ENCODE peak calls at places on chromosome 15, in four cellular contexts. B, I, R and G are unnamed samples.

GRCh38 chr15:22927761-22928160 is 52.4 kb downstream of the CYFIP1 start:
- DNase-seq in B (no peak), I (no peak), R (no peak), G (no peak)

GRCh38 chr15:60585743-60586708 is 107.1 kb upstream of the ICE2 start:
- DNase-seq in B (no peak), I (peak), R (peak), G (peak)

GRCh38 chr15:92097473-92098178 is 244.1 kb downstream of the SLCO3A1 start:
- DNase-seq in B (no peak), I (peak), R (peak), G (peak)

GRCh38 chr15:88725305-88726220 is 77.7 kb upstream of the ACAN start:
- DNase-seq in B (no peak), I (no peak), R (no peak), G (no peak)

GRCh38 chr15:41503669-41504010 is 10.0 kb downstream of the ITPKA start:
- DNase-seq in B (no peak), I (no peak), R (no peak), G (no peak)

GRCh38 chr15:31328425-31328998 is 1.9 kb downstream of the KLF13 start:
- DNase-seq in B (no peak), I (peak), R (peak), G (no peak)

GRCh38 chr15:42091753-42092665 is 2.4 kb downstream of the PLA2G4D start:
- DNase-seq in B (no peak), I (no peak), R (no peak), G (no peak)

GRCh38 chr15:100849021-100849831 is 30.4 kb upstream of the ALDH1A3 start:
- DNase-seq in B (peak), I (peak), R (peak), G (no peak)

GRCh38 chr15:49383266-49383665 is 39.8 kb upstream of the FGF7 start:
- DNase-seq in B (peak), I (no peak), R (no peak), G (peak)

GRCh38 chr15:39495871-39496459 is 84.9 kb upstream of the THBS1 start:
- DNase-seq in B (no peak), I (no peak), R (no peak), G (no peak)

GRCh38 chr15:98648654-98649537 is 557 bp downstream of the IGF1R start:
- DNase-seq in B (no peak), I (peak), R (no peak), G (no peak)

DNA sequence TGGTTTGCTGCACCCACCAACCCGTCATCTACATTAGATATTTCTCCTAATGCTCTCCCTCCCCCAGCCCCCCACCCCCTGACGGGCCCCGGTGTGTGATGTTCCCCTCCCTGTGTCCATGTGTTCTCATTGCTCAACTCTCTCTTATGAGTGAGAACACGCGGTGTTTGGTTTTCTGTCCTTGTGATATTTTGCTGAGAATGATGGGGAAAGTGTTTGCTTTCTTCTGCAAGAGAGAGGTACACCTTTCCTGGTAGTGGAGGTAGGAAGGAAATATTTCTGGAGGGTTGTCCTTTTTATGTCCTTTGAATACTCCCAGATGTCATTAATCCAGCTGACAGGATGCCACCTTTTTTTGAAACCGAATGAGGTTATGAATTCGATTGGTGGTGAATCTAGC is 10.5 kb upstream of the SLC28A1 start:
- DNase-seq in B (no peak), I (no peak), R (no peak), G (no peak)
- TF ChIP-seq CTCF in B (no peak), I (no peak), R (no peak), G (no peak)

GRCh38 chr15:84886211-84886983 is 1.9 kb downstream of the SLC28A1 start:
- DNase-seq in B (no peak), I (no peak), R (no peak), G (no peak)
- TF ChIP-seq CTCF in B (no peak), I (no peak), R (no peak), G (no peak)

GRCh38 chr15:64841258-64842098 is at the start of gene PLEKHO2:
- DNase-seq in B (peak), I (peak), R (peak), G (peak)

GRCh38 chr15:64842099-64842940 is 605 bp downstream of the PLEKHO2 start:
- DNase-seq in B (no peak), I (peak), R (peak), G (no peak)

GRCh38 chr15:64843996-64844395 is 2.3 kb downstream of the PLEKHO2 start:
- DNase-seq in B (no peak), I (no peak), R (no peak), G (no peak)

GRCh38 chr15:64844576-64845140 is 2.9 kb downstream of the PLEKHO2 start:
- DNase-seq in B (no peak), I (peak), R (no peak), G (no peak)

DNA sequence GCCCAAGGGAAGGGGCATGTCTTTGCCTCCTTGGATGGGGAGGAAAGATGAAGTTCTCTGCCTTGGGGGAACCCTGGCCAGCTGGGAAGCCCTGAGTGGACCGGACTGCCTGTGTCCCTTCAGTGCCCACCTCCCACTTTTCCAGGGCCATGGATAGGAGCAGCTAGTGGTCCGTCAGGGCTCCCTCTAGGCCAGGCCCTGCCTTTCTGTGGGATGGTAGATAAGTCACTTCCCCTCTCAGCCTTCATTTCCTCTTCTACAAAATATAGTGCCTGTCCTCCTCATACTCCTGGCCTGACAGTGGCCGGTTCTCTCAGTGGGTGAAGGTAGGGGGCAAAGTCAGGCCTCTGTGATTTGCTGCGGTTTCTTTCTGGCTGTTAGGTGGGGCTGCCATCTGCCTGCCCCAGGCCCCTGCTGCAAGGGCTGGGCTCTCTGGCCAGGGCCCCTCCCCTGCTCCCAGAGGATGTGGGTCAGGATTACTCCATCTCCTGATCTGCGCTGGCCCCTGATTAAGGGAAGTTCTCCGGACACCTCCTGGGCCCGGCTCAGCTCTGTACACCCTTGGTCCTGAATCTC is 1.4 kb downstream of the PLEKHO2 start:
- DNase-seq in B (no peak), I (no peak), R (peak), G (no peak)
- TF ChIP-seq CTCF in B (no peak), I (no peak), R (peak), G (no peak)

DNA sequence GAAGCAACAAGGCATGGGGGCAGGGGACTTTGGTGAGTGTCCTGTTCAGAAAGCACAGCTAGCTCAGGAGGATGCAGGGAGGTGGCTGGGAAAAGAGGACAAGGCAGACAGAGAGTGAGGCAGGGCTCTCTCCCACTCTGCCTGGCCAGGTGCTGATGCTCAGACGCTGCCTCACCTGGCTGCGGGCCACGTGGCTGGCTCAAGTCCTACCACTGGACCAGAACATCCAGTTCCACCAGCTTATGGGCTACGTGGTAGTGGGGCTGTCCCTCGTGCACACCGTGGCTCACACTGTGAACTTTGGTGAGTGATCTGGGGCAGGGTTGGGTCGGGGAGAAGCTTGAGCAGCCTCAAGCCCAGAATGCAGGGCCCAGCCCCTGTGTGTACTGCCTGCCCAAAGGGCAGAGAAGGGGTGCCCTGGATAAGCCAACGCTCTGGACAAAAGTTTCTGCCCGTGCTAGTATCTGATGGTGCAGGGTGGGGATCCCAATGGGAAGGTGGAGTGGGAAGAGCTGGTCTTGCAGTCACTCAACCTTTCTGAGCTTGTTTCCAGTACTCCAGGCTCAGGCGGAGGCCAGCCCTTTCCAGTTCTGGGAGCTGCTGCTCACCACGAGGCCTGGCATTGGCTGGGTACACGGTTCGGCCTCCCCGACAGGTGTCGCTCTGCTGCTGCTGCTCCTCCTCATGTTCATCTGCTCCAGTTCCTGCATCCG is 20.9 kb downstream of the NOX5 start:
- DNase-seq in B (no peak), I (no peak), R (no peak), G (no peak)
- TF ChIP-seq CTCF in B (no peak), I (no peak), R (peak), G (peak)

GRCh38 chr15:29934251-29934650 is 112.0 kb upstream of the TJP1 start:
- DNase-seq in B (no peak), I (no peak), R (peak), G (no peak)

GRCh38 chr15:29933043-29933442 is 110.8 kb upstream of the TJP1 start:
- DNase-seq in B (no peak), I (no peak), R (no peak), G (no peak)

GRCh38 chr15:29936353-29937049 is 114.2 kb upstream of the TJP1 start:
- DNase-seq in B (no peak), I (no peak), R (no peak), G (no peak)

GRCh38 chr15:29937956-29938355 is 115.7 kb upstream of the TJP1 start:
- DNase-seq in B (no peak), I (no peak), R (no peak), G (no peak)

GRCh38 chr15:29935296-29936020 is 113.2 kb upstream of the TJP1 start:
- DNase-seq in B (no peak), I (no peak), R (no peak), G (no peak)
- TF ChIP-seq CTCF in B (no peak), I (no peak), R (peak), G (no peak)

GRCh38 chr15:90239371-90239770 is 5.4 kb downstream of the GDPGP1 start:
- DNase-seq in B (no peak), I (no peak), R (no peak), G (no peak)
- TF ChIP-seq CTCF in B (no peak), I (no peak), R (no peak), G (no peak)